ENCODE peak calls at places on chromosomes 7 and 10, in six cellular contexts. B, U, Z, N, I and P are unnamed samples.

GRCh38 chr7:93620864-93621263 is 46.3 kb upstream of the CALCR start:
- DNase-seq in B (no peak), U (no peak), Z (no peak), N (no peak), I (no peak), P (no peak)

GRCh38 chr7:134140889-134141867 is 14.0 kb downstream of the LRGUK start:
- DNase-seq in B (peak; percentile 84), U (peak; percentile 21), Z (peak; percentile 74), N (peak; percentile 59), I (no peak), P (peak; percentile 88)

GRCh38 chr7:77428777-77429231 is 12.7 kb upstream of the GSAP start:
- DNase-seq in B (no peak), U (no peak), Z (no peak), N (no peak), I (no peak), P (no peak)

GRCh38 chr7:120043250-120043649 is 229.7 kb upstream of the KCND2 start:
- DNase-seq in B (no peak), U (no peak), Z (no peak), N (no peak), I (no peak), P (no peak)

GRCh38 chr10:126062132-126063032 is 166.0 kb downstream of the FANK1 start:
- DNase-seq in B (peak; percentile 99), U (no peak), Z (peak; percentile 99), N (peak; percentile 99), I (peak; percentile 85), P (peak; percentile 97)

GRCh38 chr7:55485501-55486171 is 86.7 kb downstream of the VOPP1 start:
- DNase-seq in B (no peak), U (no peak), Z (no peak), N (no peak), I (no peak), P (no peak)

GRCh38 chr10:118669020-118669766 is 73.7 kb upstream of the PRLHR start:
- DNase-seq in B (peak; percentile 87), U (no peak), Z (peak; percentile 82), N (peak; percentile 61), I (no peak), P (peak; percentile 87)

GRCh38 chr10:87817291-87817872 is 644 bp downstream of the ATAD1 start:
- DNase-seq in B (peak; percentile 8), U (no peak), Z (peak; percentile 33), N (no peak), I (no peak), P (no peak)

GRCh38 chr7:1458676-1459511 is at the start of gene MICALL2:
- DNase-seq in B (peak; percentile 97), U (peak; percentile 19), Z (peak; percentile 97), N (peak; percentile 94), I (peak; percentile 81), P (peak; percentile 96)

GRCh38 chr10:17765602-17766001 is 13.6 kb downstream of the TMEM236 start:
- DNase-seq in B (no peak), U (no peak), Z (no peak), N (no peak), I (no peak), P (no peak)